ENCODE peak calls at places on chromosomes 1 and 21, in eight cellular contexts. One of them, this sample, is unnamed.

GRCh38 chr21:45603481-45603880 is 40.0 kb upstream of the PCBP3 start:
- DNase-seq in AG09319: no peak
- DNase-seq in EH: no peak
- DNase-seq in activated T-helper 1 cell treated with Interleukin-2 at 50 U/mL for 16 hours: no peak
- DNase-seq in activated T-cell treated with anti-CD3 and anti-CD28 coated beads, Interleukin-2, amount 50 U/mL, for 1 hour: no peak
- DNase-seq in effector CD4-positive, alpha-beta T cell: no peak
- DNase-seq in progenitor cell of endocrine pancreas: no peak
- DNase-seq in left cardiac atrium: no peak
- DNase-seq in this sample: no peak

GRCh38 chr1:7253118-7253480 is 467.8 kb downstream of the CAMTA1 start:
- DNase-seq in progenitor cell of endocrine pancreas: no peak
- DNase-seq in effector CD4-positive, alpha-beta T cell: no peak
- DNase-seq in activated T-cell treated with anti-CD3 and anti-CD28 coated beads, Interleukin-2, amount 50 U/mL, for 1 hour: no peak
- DNase-seq in left cardiac atrium: no peak
- DNase-seq in EH: peak; percentile 36
- DNase-seq in activated T-helper 1 cell treated with Interleukin-2 at 50 U/mL for 16 hours: no peak
- DNase-seq in AG09319: no peak
- DNase-seq in this sample: no peak

GRCh38 chr1:44714944-44715571 is 15.9 kb downstream of the RNU5D-1 start:
- DNase-seq in activated T-cell treated with anti-CD3 and anti-CD28 coated beads, Interleukin-2, amount 50 U/mL, for 1 hour: peak; percentile 66
- DNase-seq in AG09319: peak; percentile 42
- DNase-seq in progenitor cell of endocrine pancreas: peak; percentile 47
- DNase-seq in EH: peak; percentile 74
- DNase-seq in effector CD4-positive, alpha-beta T cell: peak; percentile 57
- DNase-seq in left cardiac atrium: peak; percentile 56
- DNase-seq in activated T-helper 1 cell treated with Interleukin-2 at 50 U/mL for 16 hours: peak; percentile 45
- DNase-seq in this sample: peak; percentile 55

GRCh38 chr1:17438176-17438976 is 1.1 kb downstream of the RCC2 start:
- DNase-seq in progenitor cell of endocrine pancreas: peak; percentile 39
- DNase-seq in effector CD4-positive, alpha-beta T cell: peak; percentile 40
- DNase-seq in activated T-cell treated with anti-CD3 and anti-CD28 coated beads, Interleukin-2, amount 50 U/mL, for 1 hour: peak; percentile 63
- DNase-seq in EH: peak; percentile 75
- DNase-seq in activated T-helper 1 cell treated with Interleukin-2 at 50 U/mL for 16 hours: peak; percentile 40
- DNase-seq in left cardiac atrium: peak; percentile 81
- DNase-seq in AG09319: no peak
- DNase-seq in this sample: peak; percentile 40

GRCh38 chr1:234271243-234271606 is 102.0 kb upstream of the COA6 start:
- DNase-seq in effector CD4-positive, alpha-beta T cell: no peak
- DNase-seq in left cardiac atrium: no peak
- DNase-seq in activated T-cell treated with anti-CD3 and anti-CD28 coated beads, Interleukin-2, amount 50 U/mL, for 1 hour: no peak
- DNase-seq in progenitor cell of endocrine pancreas: no peak
- DNase-seq in EH: no peak
- DNase-seq in activated T-helper 1 cell treated with Interleukin-2 at 50 U/mL for 16 hours: no peak
- DNase-seq in AG09319: no peak
- DNase-seq in this sample: no peak

GRCh38 chr1:107590087-107590486 is 374.9 kb downstream of the VAV3 start:
- DNase-seq in activated T-cell treated with anti-CD3 and anti-CD28 coated beads, Interleukin-2, amount 50 U/mL, for 1 hour: no peak
- DNase-seq in AG09319: no peak
- DNase-seq in EH: no peak
- DNase-seq in effector CD4-positive, alpha-beta T cell: no peak
- DNase-seq in left cardiac atrium: no peak
- DNase-seq in activated T-helper 1 cell treated with Interleukin-2 at 50 U/mL for 16 hours: no peak
- DNase-seq in progenitor cell of endocrine pancreas: no peak
- DNase-seq in this sample: no peak

GRCh38 chr1:7149080-7149838 is 364.0 kb downstream of the CAMTA1 start:
- DNase-seq in left cardiac atrium: peak; percentile 72
- DNase-seq in activated T-cell treated with anti-CD3 and anti-CD28 coated beads, Interleukin-2, amount 50 U/mL, for 1 hour: no peak
- DNase-seq in activated T-helper 1 cell treated with Interleukin-2 at 50 U/mL for 16 hours: no peak
- DNase-seq in EH: peak; percentile 41
- DNase-seq in effector CD4-positive, alpha-beta T cell: no peak
- DNase-seq in AG09319: no peak
- DNase-seq in progenitor cell of endocrine pancreas: no peak
- DNase-seq in this sample: no peak

GRCh38 chr1:213138391-213138790 is 87.3 kb downstream of the RPS6KC1 start:
- DNase-seq in left cardiac atrium: no peak
- DNase-seq in effector CD4-positive, alpha-beta T cell: no peak
- DNase-seq in activated T-cell treated with anti-CD3 and anti-CD28 coated beads, Interleukin-2, amount 50 U/mL, for 1 hour: no peak
- DNase-seq in activated T-helper 1 cell treated with Interleukin-2 at 50 U/mL for 16 hours: no peak
- DNase-seq in AG09319: no peak
- DNase-seq in progenitor cell of endocrine pancreas: no peak
- DNase-seq in EH: no peak
- DNase-seq in this sample: no peak

GRCh38 chr1:247548092-247548491 is 842 bp upstream of the GCSAML start:
- DNase-seq in effector CD4-positive, alpha-beta T cell: no peak
- DNase-seq in EH: no peak
- DNase-seq in AG09319: no peak
- DNase-seq in activated T-cell treated with anti-CD3 and anti-CD28 coated beads, Interleukin-2, amount 50 U/mL, for 1 hour: no peak
- DNase-seq in activated T-helper 1 cell treated with Interleukin-2 at 50 U/mL for 16 hours: no peak
- DNase-seq in progenitor cell of endocrine pancreas: no peak
- DNase-seq in left cardiac atrium: no peak
- DNase-seq in this sample: no peak

GRCh38 chr1:38693031-38693430 is 166.5 kb downstream of the RRAGC start:
- DNase-seq in AG09319: no peak
- DNase-seq in activated T-helper 1 cell treated with Interleukin-2 at 50 U/mL for 16 hours: no peak
- DNase-seq in EH: no peak
- DNase-seq in left cardiac atrium: no peak
- DNase-seq in effector CD4-positive, alpha-beta T cell: no peak
- DNase-seq in progenitor cell of endocrine pancreas: no peak
- DNase-seq in activated T-cell treated with anti-CD3 and anti-CD28 coated beads, Interleukin-2, amount 50 U/mL, for 1 hour: no peak
- DNase-seq in this sample: no peak

GRCh38 chr1:183239793-183240625 is 53.9 kb downstream of the LAMC2 start:
- DNase-seq in progenitor cell of endocrine pancreas: no peak
- DNase-seq in AG09319: no peak
- DNase-seq in activated T-cell treated with anti-CD3 and anti-CD28 coated beads, Interleukin-2, amount 50 U/mL, for 1 hour: no peak
- DNase-seq in left cardiac atrium: peak; percentile 44
- DNase-seq in effector CD4-positive, alpha-beta T cell: no peak
- DNase-seq in EH: no peak
- DNase-seq in activated T-helper 1 cell treated with Interleukin-2 at 50 U/mL for 16 hours: no peak
- DNase-seq in this sample: no peak

GRCh38 chr1:228163004-228163753 is 2.4 kb upstream of the IBA57 start:
- DNase-seq in EH: peak; percentile 39
- DNase-seq in progenitor cell of endocrine pancreas: no peak
- DNase-seq in effector CD4-positive, alpha-beta T cell: no peak
- DNase-seq in AG09319: no peak
- DNase-seq in left cardiac atrium: peak; percentile 83
- DNase-seq in activated T-helper 1 cell treated with Interleukin-2 at 50 U/mL for 16 hours: no peak
- DNase-seq in activated T-cell treated with anti-CD3 and anti-CD28 coated beads, Interleukin-2, amount 50 U/mL, for 1 hour: no peak
- DNase-seq in this sample: no peak

GRCh38 chr1:206833741-206834140 is 31.7 kb upstream of the IL20 start:
- DNase-seq in activated T-helper 1 cell treated with Interleukin-2 at 50 U/mL for 16 hours: no peak
- DNase-seq in left cardiac atrium: no peak
- DNase-seq in effector CD4-positive, alpha-beta T cell: no peak
- DNase-seq in progenitor cell of endocrine pancreas: no peak
- DNase-seq in activated T-cell treated with anti-CD3 and anti-CD28 coated beads, Interleukin-2, amount 50 U/mL, for 1 hour: no peak
- DNase-seq in AG09319: no peak
- DNase-seq in EH: no peak
- DNase-seq in this sample: no peak

GRCh38 chr1:248924696-248925532 is 18.9 kb downstream of the PGBD2 start:
- DNase-seq in EH: peak; percentile 58
- DNase-seq in AG09319: no peak
- DNase-seq in left cardiac atrium: no peak
- DNase-seq in effector CD4-positive, alpha-beta T cell: peak; percentile 29
- DNase-seq in activated T-helper 1 cell treated with Interleukin-2 at 50 U/mL for 16 hours: no peak
- DNase-seq in activated T-cell treated with anti-CD3 and anti-CD28 coated beads, Interleukin-2, amount 50 U/mL, for 1 hour: peak; percentile 51
- DNase-seq in progenitor cell of endocrine pancreas: no peak
- DNase-seq in this sample: no peak

GRCh38 chr1:84598846-84599741 is 24.9 kb upstream of the CTBS start:
- DNase-seq in progenitor cell of endocrine pancreas: no peak
- DNase-seq in activated T-cell treated with anti-CD3 and anti-CD28 coated beads, Interleukin-2, amount 50 U/mL, for 1 hour: no peak
- DNase-seq in effector CD4-positive, alpha-beta T cell: no peak
- DNase-seq in activated T-helper 1 cell treated with Interleukin-2 at 50 U/mL for 16 hours: no peak
- DNase-seq in AG09319: no peak
- DNase-seq in left cardiac atrium: no peak
- DNase-seq in EH: peak; percentile 87
- DNase-seq in this sample: no peak

GRCh38 chr1:220915117-220915440 is 35.8 kb downstream of the HLX start:
- DNase-seq in EH: no peak
- DNase-seq in activated T-cell treated with anti-CD3 and anti-CD28 coated beads, Interleukin-2, amount 50 U/mL, for 1 hour: no peak
- DNase-seq in effector CD4-positive, alpha-beta T cell: no peak
- DNase-seq in activated T-helper 1 cell treated with Interleukin-2 at 50 U/mL for 16 hours: no peak
- DNase-seq in AG09319: no peak
- DNase-seq in progenitor cell of endocrine pancreas: no peak
- DNase-seq in left cardiac atrium: no peak
- DNase-seq in this sample: no peak

GRCh38 chr1:182599339-182599738 is 4.8 kb downstream of the RGS16 start:
- DNase-seq in EH: no peak
- DNase-seq in activated T-cell treated with anti-CD3 and anti-CD28 coated beads, Interleukin-2, amount 50 U/mL, for 1 hour: no peak
- DNase-seq in left cardiac atrium: no peak
- DNase-seq in progenitor cell of endocrine pancreas: no peak
- DNase-seq in activated T-helper 1 cell treated with Interleukin-2 at 50 U/mL for 16 hours: no peak
- DNase-seq in AG09319: no peak
- DNase-seq in effector CD4-positive, alpha-beta T cell: no peak
- DNase-seq in this sample: no peak

GRCh38 chr1:91428182-91428798 is 23.7 kb upstream of the HFM1 start:
- DNase-seq in activated T-helper 1 cell treated with Interleukin-2 at 50 U/mL for 16 hours: no peak
- DNase-seq in activated T-cell treated with anti-CD3 and anti-CD28 coated beads, Interleukin-2, amount 50 U/mL, for 1 hour: no peak
- DNase-seq in effector CD4-positive, alpha-beta T cell: no peak
- DNase-seq in AG09319: no peak
- DNase-seq in EH: no peak
- DNase-seq in left cardiac atrium: no peak
- DNase-seq in progenitor cell of endocrine pancreas: no peak
- DNase-seq in this sample: no peak

GRCh38 chr1:186806477-186806876 is 22.3 kb upstream of the PLA2G4A start:
- DNase-seq in AG09319: no peak
- DNase-seq in effector CD4-positive, alpha-beta T cell: no peak
- DNase-seq in activated T-cell treated with anti-CD3 and anti-CD28 coated beads, Interleukin-2, amount 50 U/mL, for 1 hour: no peak
- DNase-seq in EH: peak; percentile 29
- DNase-seq in progenitor cell of endocrine pancreas: no peak
- DNase-seq in activated T-helper 1 cell treated with Interleukin-2 at 50 U/mL for 16 hours: no peak
- DNase-seq in left cardiac atrium: peak; percentile 31
- DNase-seq in this sample: no peak

GRCh38 chr1:50775740-50776139 is 184.3 kb downstream of the FAF1 start:
- DNase-seq in EH: no peak
- DNase-seq in activated T-cell treated with anti-CD3 and anti-CD28 coated beads, Interleukin-2, amount 50 U/mL, for 1 hour: no peak
- DNase-seq in left cardiac atrium: no peak
- DNase-seq in effector CD4-positive, alpha-beta T cell: no peak
- DNase-seq in activated T-helper 1 cell treated with Interleukin-2 at 50 U/mL for 16 hours: no peak
- DNase-seq in progenitor cell of endocrine pancreas: no peak
- DNase-seq in AG09319: no peak
- DNase-seq in this sample: no peak

GRCh38 chr1:55039342-55040082 is at the start of gene PCSK9:
- DNase-seq in EH: peak; percentile 34
- DNase-seq in activated T-cell treated with anti-CD3 and anti-CD28 coated beads, Interleukin-2, amount 50 U/mL, for 1 hour: no peak
- DNase-seq in left cardiac atrium: no peak
- DNase-seq in progenitor cell of endocrine pancreas: peak; percentile 43
- DNase-seq in AG09319: no peak
- DNase-seq in effector CD4-positive, alpha-beta T cell: no peak
- DNase-seq in activated T-helper 1 cell treated with Interleukin-2 at 50 U/mL for 16 hours: no peak
- DNase-seq in this sample: no peak

GRCh38 chr1:165162671-165163241 is 193.8 kb downstream of the LMX1A start:
- DNase-seq in effector CD4-positive, alpha-beta T cell: no peak
- DNase-seq in activated T-helper 1 cell treated with Interleukin-2 at 50 U/mL for 16 hours: no peak
- DNase-seq in activated T-cell treated with anti-CD3 and anti-CD28 coated beads, Interleukin-2, amount 50 U/mL, for 1 hour: no peak
- DNase-seq in progenitor cell of endocrine pancreas: peak; percentile 10
- DNase-seq in left cardiac atrium: no peak
- DNase-seq in EH: peak; percentile 18
- DNase-seq in AG09319: no peak
- DNase-seq in this sample: no peak